ENCODE peak calls at places on chromosomes 7 and 10, in nine cellular contexts. One of them, this sample, is unnamed.

GRCh38 chr7:157471259-157472125 is 134.7 kb downstream of the DNAJB6 start:
- DNase-seq in BJ: no peak
- DNase-seq in OCI-LY7: no peak
- DNase-seq in K562: no peak
- DNase-seq in CD4-positive, CD25-positive, alpha-beta regulatory T cell: peak; percentile 65
- DNase-seq in hepatocyte: no peak
- DNase-seq in AG09309: no peak
- DNase-seq in HAP-1: no peak
- DNase-seq in A549: no peak
- DNase-seq in this sample: no peak

GRCh38 chr10:21985541-21985940 is 18.0 kb downstream of the DNAJC1 start:
- DNase-seq in AG09309: no peak
- DNase-seq in BJ: no peak
- DNase-seq in A549: no peak
- DNase-seq in HAP-1: no peak
- DNase-seq in CD4-positive, CD25-positive, alpha-beta regulatory T cell: no peak
- DNase-seq in hepatocyte: no peak
- DNase-seq in K562: no peak
- DNase-seq in OCI-LY7: no peak
- DNase-seq in this sample: no peak

GRCh38 chr10:61172182-61172926 is 228.4 kb upstream of the RHOBTB1 start:
- DNase-seq in K562: no peak
- DNase-seq in CD4-positive, CD25-positive, alpha-beta regulatory T cell: no peak
- DNase-seq in HAP-1: no peak
- DNase-seq in A549: no peak
- DNase-seq in hepatocyte: no peak
- DNase-seq in OCI-LY7: no peak
- DNase-seq in BJ: no peak
- DNase-seq in AG09309: no peak
- DNase-seq in this sample: no peak

GRCh38 chr7:51315393-51316261 is 982 bp downstream of the COBL start:
- DNase-seq in HAP-1: peak; percentile 43
- DNase-seq in AG09309: no peak
- DNase-seq in A549: peak; percentile 44
- DNase-seq in K562: no peak
- DNase-seq in hepatocyte: peak; percentile 89
- DNase-seq in OCI-LY7: no peak
- DNase-seq in CD4-positive, CD25-positive, alpha-beta regulatory T cell: no peak
- DNase-seq in BJ: no peak
- DNase-seq in this sample: peak; percentile 48

GRCh38 chr10:46240684-46241565 is 45.9 kb upstream of the ANTXRL start:
- DNase-seq in hepatocyte: no peak
- DNase-seq in OCI-LY7: no peak
- DNase-seq in BJ: no peak
- DNase-seq in CD4-positive, CD25-positive, alpha-beta regulatory T cell: no peak
- DNase-seq in AG09309: no peak
- DNase-seq in HAP-1: no peak
- DNase-seq in A549: no peak
- DNase-seq in K562: no peak
- DNase-seq in this sample: no peak

GRCh38 chr7:150685219-150686029 is at the start of gene GIMAP2:
- DNase-seq in K562: no peak
- DNase-seq in CD4-positive, CD25-positive, alpha-beta regulatory T cell: peak; percentile 82
- DNase-seq in AG09309: no peak
- DNase-seq in HAP-1: no peak
- DNase-seq in OCI-LY7: peak; percentile 18
- DNase-seq in BJ: no peak
- DNase-seq in hepatocyte: peak; percentile 16
- DNase-seq in A549: no peak
- DNase-seq in this sample: no peak

GRCh38 chr10:13877154-13877909 is 290.6 kb downstream of the PRPF18 start:
- DNase-seq in K562: no peak
- DNase-seq in A549: no peak
- DNase-seq in HAP-1: no peak
- DNase-seq in BJ: no peak
- DNase-seq in OCI-LY7: no peak
- DNase-seq in hepatocyte: no peak
- DNase-seq in CD4-positive, CD25-positive, alpha-beta regulatory T cell: no peak
- DNase-seq in AG09309: no peak
- DNase-seq in this sample: no peak

GRCh38 chr10:3895045-3895609 is 110.1 kb upstream of the KLF6 start:
- DNase-seq in hepatocyte: no peak
- DNase-seq in BJ: no peak
- DNase-seq in AG09309: no peak
- DNase-seq in OCI-LY7: no peak
- DNase-seq in CD4-positive, CD25-positive, alpha-beta regulatory T cell: no peak
- DNase-seq in HAP-1: no peak
- DNase-seq in A549: peak; percentile 36
- DNase-seq in K562: no peak
- DNase-seq in this sample: no peak

GRCh38 chr10:35308809-35309208 is 27.5 kb upstream of the CCNY start:
- DNase-seq in K562: no peak
- DNase-seq in OCI-LY7: no peak
- DNase-seq in BJ: no peak
- DNase-seq in A549: no peak
- DNase-seq in CD4-positive, CD25-positive, alpha-beta regulatory T cell: no peak
- DNase-seq in hepatocyte: no peak
- DNase-seq in AG09309: no peak
- DNase-seq in HAP-1: no peak
- DNase-seq in this sample: no peak

GRCh38 chr10:122504551-122504950 is 43.2 kb downstream of the HTRA1 start:
- DNase-seq in HAP-1: no peak
- DNase-seq in K562: no peak
- DNase-seq in AG09309: peak; percentile 72
- DNase-seq in hepatocyte: peak; percentile 60
- DNase-seq in BJ: peak; percentile 51
- DNase-seq in CD4-positive, CD25-positive, alpha-beta regulatory T cell: no peak
- DNase-seq in A549: peak; percentile 35
- DNase-seq in OCI-LY7: no peak
- DNase-seq in this sample: no peak

GRCh38 chr10:71899665-71900412 is 48.8 kb upstream of the PSAP start:
- DNase-seq in hepatocyte: no peak
- DNase-seq in OCI-LY7: no peak
- DNase-seq in BJ: no peak
- DNase-seq in CD4-positive, CD25-positive, alpha-beta regulatory T cell: no peak
- DNase-seq in HAP-1: no peak
- DNase-seq in A549: no peak
- DNase-seq in AG09309: no peak
- DNase-seq in K562: no peak
- DNase-seq in this sample: no peak

GRCh38 chr7:36670585-36671431 is 53.5 kb downstream of the AOAH start:
- DNase-seq in OCI-LY7: peak; percentile 58
- DNase-seq in hepatocyte: peak; percentile 76
- DNase-seq in K562: peak; percentile 80
- DNase-seq in BJ: no peak
- DNase-seq in HAP-1: peak; percentile 78
- DNase-seq in CD4-positive, CD25-positive, alpha-beta regulatory T cell: peak; percentile 73
- DNase-seq in AG09309: no peak
- DNase-seq in A549: peak; percentile 56
- DNase-seq in this sample: peak; percentile 73

DNA sequence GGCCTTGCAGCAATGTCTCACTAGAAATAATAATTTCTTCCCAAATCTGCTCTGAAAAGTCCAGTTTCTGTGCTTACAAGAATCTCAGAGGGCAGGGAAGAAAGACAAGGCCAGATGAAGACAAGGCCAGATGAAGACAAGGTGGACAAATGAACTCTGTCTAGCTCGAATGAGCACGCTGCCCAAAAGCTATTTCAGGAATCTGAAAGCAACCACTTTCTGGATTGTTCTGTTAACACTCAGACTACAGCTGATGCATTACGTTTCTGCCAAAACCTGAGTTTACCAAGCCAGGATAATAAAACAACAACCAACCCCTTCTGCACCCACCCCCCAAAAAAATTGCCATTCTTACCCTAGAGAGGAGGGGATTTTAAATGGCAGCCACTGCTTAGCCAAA is 1073.6 kb downstream of the SORCS3 start:
- DNase-seq in HAP-1: no peak
- DNase-seq in K562: no peak
- DNase-seq in OCI-LY7: no peak
- DNase-seq in A549: no peak
- DNase-seq in hepatocyte: no peak
- DNase-seq in AG09309: no peak
- DNase-seq in CD4-positive, CD25-positive, alpha-beta regulatory T cell: no peak
- DNase-seq in BJ: no peak
- DNase-seq in this sample: no peak
- H3K4me3 ChIP-seq in HAP-1: no peak overlapping the region
- H3K4me3 ChIP-seq in K562: no peak overlapping the region
- H3K4me3 ChIP-seq in OCI-LY7: no peak overlapping the region
- H3K4me3 ChIP-seq in A549: no peak overlapping the region
- H3K4me3 ChIP-seq in hepatocyte: no peak overlapping the region
- H3K4me3 ChIP-seq in AG09309: no peak overlapping the region
- H3K4me3 ChIP-seq in CD4-positive, CD25-positive, alpha-beta regulatory T cell: no peak overlapping the region
- H3K4me3 ChIP-seq in BJ: no peak overlapping the region
- H3K4me3 ChIP-seq in this sample: no peak overlapping the region

GRCh38 chr10:110842305-110842952 is 29.3 kb upstream of the PDCD4 start:
- DNase-seq in K562: no peak
- DNase-seq in A549: no peak
- DNase-seq in hepatocyte: no peak
- DNase-seq in BJ: no peak
- DNase-seq in OCI-LY7: peak; percentile 44
- DNase-seq in AG09309: no peak
- DNase-seq in HAP-1: no peak
- DNase-seq in CD4-positive, CD25-positive, alpha-beta regulatory T cell: no peak
- DNase-seq in this sample: no peak
- H3K4me3 ChIP-seq in K562: no peak overlapping the region
- H3K4me3 ChIP-seq in A549: no peak overlapping the region
- H3K4me3 ChIP-seq in hepatocyte: no peak overlapping the region
- H3K4me3 ChIP-seq in BJ: no peak overlapping the region
- H3K4me3 ChIP-seq in OCI-LY7: peak overlapping the region; percentile 63
- H3K4me3 ChIP-seq in AG09309: no peak overlapping the region
- H3K4me3 ChIP-seq in HAP-1: no peak overlapping the region
- H3K4me3 ChIP-seq in CD4-positive, CD25-positive, alpha-beta regulatory T cell: peak overlapping the region; percentile 16
- H3K4me3 ChIP-seq in this sample: no peak overlapping the region

GRCh38 chr7:1867861-1868260 is 197.8 kb downstream of the ELFN1 start:
- DNase-seq in hepatocyte: no peak
- DNase-seq in BJ: no peak
- DNase-seq in CD4-positive, CD25-positive, alpha-beta regulatory T cell: no peak
- DNase-seq in HAP-1: no peak
- DNase-seq in AG09309: no peak
- DNase-seq in K562: no peak
- DNase-seq in OCI-LY7: no peak
- DNase-seq in A549: no peak
- DNase-seq in this sample: no peak
- H3K4me3 ChIP-seq in hepatocyte: no peak overlapping the region
- H3K4me3 ChIP-seq in BJ: no peak overlapping the region
- H3K4me3 ChIP-seq in CD4-positive, CD25-positive, alpha-beta regulatory T cell: no peak overlapping the region
- H3K4me3 ChIP-seq in HAP-1: no peak overlapping the region
- H3K4me3 ChIP-seq in AG09309: no peak overlapping the region
- H3K4me3 ChIP-seq in K562: no peak overlapping the region
- H3K4me3 ChIP-seq in OCI-LY7: no peak overlapping the region
- H3K4me3 ChIP-seq in A549: no peak overlapping the region
- H3K4me3 ChIP-seq in this sample: no peak overlapping the region

DNA sequence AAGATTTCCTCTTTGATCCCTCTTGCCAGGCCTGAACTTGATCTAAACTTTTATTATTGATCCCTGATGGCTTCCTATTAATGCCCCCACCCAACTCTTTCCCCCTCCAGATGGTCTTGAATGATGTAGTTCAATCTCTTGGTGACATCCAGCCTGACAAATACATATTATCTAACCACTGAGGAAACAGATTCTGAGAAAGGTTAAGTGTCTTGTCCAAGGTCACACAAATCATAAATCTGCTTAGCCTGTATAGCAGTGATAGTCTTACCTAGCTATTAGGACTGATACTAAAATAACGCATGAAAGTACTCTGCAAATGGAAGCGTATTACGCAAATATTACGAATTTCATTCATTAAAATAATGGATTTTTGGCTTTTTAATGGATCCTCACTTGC is 22.7 kb downstream of the STEAP1B start:
- DNase-seq in A549: no peak
- DNase-seq in HAP-1: no peak
- DNase-seq in BJ: no peak
- DNase-seq in K562: no peak
- DNase-seq in CD4-positive, CD25-positive, alpha-beta regulatory T cell: no peak
- DNase-seq in OCI-LY7: no peak
- DNase-seq in hepatocyte: no peak
- DNase-seq in AG09309: no peak
- DNase-seq in this sample: no peak
- H3K4me3 ChIP-seq in A549: no peak overlapping the region
- H3K4me3 ChIP-seq in HAP-1: no peak overlapping the region
- H3K4me3 ChIP-seq in BJ: no peak overlapping the region
- H3K4me3 ChIP-seq in K562: no peak overlapping the region
- H3K4me3 ChIP-seq in CD4-positive, CD25-positive, alpha-beta regulatory T cell: no peak overlapping the region
- H3K4me3 ChIP-seq in OCI-LY7: no peak overlapping the region
- H3K4me3 ChIP-seq in hepatocyte: no peak overlapping the region
- H3K4me3 ChIP-seq in AG09309: no peak overlapping the region
- H3K4me3 ChIP-seq in this sample: no peak overlapping the region

DNA sequence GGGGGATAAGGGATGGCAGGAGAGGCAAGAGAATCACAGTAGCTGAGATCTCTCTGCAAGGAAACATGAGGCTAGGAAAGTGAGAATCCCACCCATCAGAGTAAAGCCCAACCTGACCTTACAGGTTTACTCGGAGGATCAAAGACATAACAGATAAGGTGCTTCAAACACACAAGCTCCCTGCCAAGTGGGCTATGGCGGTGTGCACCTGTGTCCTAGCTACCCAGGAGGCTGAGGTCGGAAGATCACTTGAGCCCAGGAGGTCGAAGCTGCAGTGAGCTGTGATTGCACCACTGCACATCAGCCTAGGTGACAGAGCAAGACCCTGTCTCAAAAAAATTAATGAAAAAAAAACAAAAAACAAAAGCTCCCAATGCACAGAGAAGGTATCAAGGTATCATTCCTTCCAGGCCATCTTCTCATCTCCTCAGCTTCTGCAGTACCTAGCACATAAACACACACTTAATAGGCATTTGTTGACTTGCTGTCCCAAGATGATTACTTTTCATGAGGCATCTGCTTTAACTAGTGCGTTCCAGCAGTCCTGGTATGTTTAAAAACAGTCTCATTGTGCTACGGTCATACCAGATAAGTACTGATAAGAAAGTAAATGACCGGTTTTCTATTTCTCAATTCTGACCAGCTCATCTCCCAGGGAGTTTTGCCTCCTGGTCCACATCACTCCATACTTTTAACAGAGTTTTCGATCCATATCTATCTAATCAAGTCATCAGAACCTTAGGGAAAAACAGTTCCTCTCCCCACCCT is 13.3 kb downstream of the GNA12 start:
- DNase-seq in K562: no peak
- DNase-seq in hepatocyte: no peak
- DNase-seq in CD4-positive, CD25-positive, alpha-beta regulatory T cell: no peak
- DNase-seq in BJ: no peak
- DNase-seq in AG09309: no peak
- DNase-seq in OCI-LY7: no peak
- DNase-seq in A549: no peak
- DNase-seq in HAP-1: no peak
- DNase-seq in this sample: no peak
- H3K4me3 ChIP-seq in K562: no peak overlapping the region
- H3K4me3 ChIP-seq in hepatocyte: no peak overlapping the region
- H3K4me3 ChIP-seq in CD4-positive, CD25-positive, alpha-beta regulatory T cell: no peak overlapping the region
- H3K4me3 ChIP-seq in BJ: no peak overlapping the region
- H3K4me3 ChIP-seq in AG09309: no peak overlapping the region
- H3K4me3 ChIP-seq in OCI-LY7: no peak overlapping the region
- H3K4me3 ChIP-seq in A549: no peak overlapping the region
- H3K4me3 ChIP-seq in HAP-1: no peak overlapping the region
- H3K4me3 ChIP-seq in this sample: no peak overlapping the region